ENCODE peak calls at places on chromosomes 7 and 10, in four cellular contexts. I is HepG2, F is K562, O is GM12878. N is an unnamed sample.

GRCh38 chr10:17923728-17924127 is 28.0 kb upstream of the SLC39A12 start:
- DNase-seq in I (no peak), F (no peak), O (no peak), N (no peak)

GRCh38 chr7:333399-333776 is 43.4 kb downstream of the FOXL3 start:
- DNase-seq in I (peak; percentile 63), F (no peak), O (no peak), N (no peak)

GRCh38 chr7:2296830-2297229 is 17.4 kb downstream of the SNX8 start:
- DNase-seq in I (no peak), F (no peak), O (no peak), N (no peak)

GRCh38 chr10:25061711-25062455 is 45.5 kb downstream of the THNSL1 start:
- DNase-seq in I (no peak), F (peak; percentile 30), O (no peak), N (no peak)

GRCh38 chr7:16795624-16796023 is 9.2 kb downstream of the AGR2 start:
- DNase-seq in I (no peak), F (no peak), O (no peak), N (no peak)

GRCh38 chr7:27147211-27148030 is at the start of gene HOXA6:
- DNase-seq in I (no peak), F (no peak), O (no peak), N (peak; percentile 38)

GRCh38 chr10:95388539-95388938 is 97.7 kb upstream of the PDLIM1 start:
- DNase-seq in I (peak; percentile 91), F (no peak), O (no peak), N (no peak)

GRCh38 chr7:55255501-55256445 is 109.4 kb upstream of the LANCL2 start:
- DNase-seq in I (peak; percentile 61), F (peak; percentile 77), O (peak; percentile 20), N (peak; percentile 81)

GRCh38 chr7:131555565-131556054 is 818 bp downstream of the PODXL start:
- DNase-seq in I (no peak), F (no peak), O (no peak), N (no peak)

GRCh38 chr7:142077762-142078161 is 33.8 kb upstream of the MGAM2 start:
- DNase-seq in I (no peak), F (no peak), O (no peak), N (no peak)

GRCh38 chr10:124697837-124698559 is 46.2 kb downstream of the FAM53B start:
- DNase-seq in I (no peak), F (no peak), O (no peak), N (no peak)

GRCh38 chr10:121900443-121901174 is 27.2 kb downstream of the ATE1 start:
- DNase-seq in I (peak; percentile 62), F (peak; percentile 38), O (no peak), N (no peak)

GRCh38 chr10:22648547-22648961 is 65.8 kb downstream of the PIP4K2A start:
- DNase-seq in I (no peak), F (no peak), O (peak; percentile 75), N (no peak)

GRCh38 chr7:22935269-22935668 is 78.7 kb downstream of the HYCC1 start:
- DNase-seq in I (no peak), F (no peak), O (no peak), N (no peak)

GRCh38 chr7:75056476-75056875 is 17.1 kb downstream of the RCC1L start:
- DNase-seq in I (no peak), F (no peak), O (no peak), N (no peak)

GRCh38 chr7:105046414-105046813 is 32.4 kb downstream of the KMT2E start:
- DNase-seq in I (no peak), F (no peak), O (no peak), N (no peak)

GRCh38 chr10:112712536-112712935 is 237.5 kb upstream of the TCF7L2 start:
- DNase-seq in I (no peak), F (no peak), O (no peak), N (no peak)

GRCh38 chr10:10993785-10994184 is 23.9 kb upstream of the CELF2 start:
- DNase-seq in I (no peak), F (no peak), O (no peak), N (no peak)

GRCh38 chr10:5900247-5900646 is 10.2 kb downstream of the FBH1 start:
- DNase-seq in I (no peak), F (no peak), O (no peak), N (no peak)

GRCh38 chr7:64951250-64951848 is 39.5 kb downstream of the ZNF117 start:
- DNase-seq in I (peak; percentile 52), F (peak; percentile 40), O (peak; percentile 16), N (no peak)

GRCh38 chr7:111392294-111392693 is 170.0 kb downstream of the IMMP2L start:
- DNase-seq in I (no peak), F (no peak), O (no peak), N (no peak)

GRCh38 chr7:68770649-68771048 is 827.6 kb upstream of the AUTS2 start:
- DNase-seq in I (no peak), F (peak; percentile 19), O (no peak), N (no peak)

GRCh38 chr10:123045961-123046731 is 37.3 kb downstream of the ACADSB start:
- DNase-seq in I (no peak), F (no peak), O (no peak), N (no peak)

GRCh38 chr10:73556855-73557254 is 34.3 kb downstream of the USP54 start:
- DNase-seq in I (no peak), F (no peak), O (no peak), N (no peak)

GRCh38 chr7:154840086-154840485 is 162.8 kb downstream of the PAXIP1 start:
- DNase-seq in I (no peak), F (no peak), O (no peak), N (no peak)

GRCh38 chr10:114694062-114694461 is 36.0 kb upstream of the ABLIM1 start:
- DNase-seq in I (no peak), F (no peak), O (no peak), N (no peak)

GRCh38 chr7:70736715-70737460 is 395.1 kb upstream of the GALNT17 start:
- DNase-seq in I (no peak), F (no peak), O (no peak), N (no peak)

GRCh38 chr7:70735313-70735712 is 396.6 kb upstream of the GALNT17 start:
- DNase-seq in I (no peak), F (no peak), O (no peak), N (no peak)

GRCh38 chr7:70738486-70738885 is 393.5 kb upstream of the GALNT17 start:
- DNase-seq in I (no peak), F (no peak), O (no peak), N (no peak)

GRCh38 chr7:70739646-70740045 is 392.3 kb upstream of the GALNT17 start:
- DNase-seq in I (no peak), F (no peak), O (no peak), N (no peak)

DNA sequence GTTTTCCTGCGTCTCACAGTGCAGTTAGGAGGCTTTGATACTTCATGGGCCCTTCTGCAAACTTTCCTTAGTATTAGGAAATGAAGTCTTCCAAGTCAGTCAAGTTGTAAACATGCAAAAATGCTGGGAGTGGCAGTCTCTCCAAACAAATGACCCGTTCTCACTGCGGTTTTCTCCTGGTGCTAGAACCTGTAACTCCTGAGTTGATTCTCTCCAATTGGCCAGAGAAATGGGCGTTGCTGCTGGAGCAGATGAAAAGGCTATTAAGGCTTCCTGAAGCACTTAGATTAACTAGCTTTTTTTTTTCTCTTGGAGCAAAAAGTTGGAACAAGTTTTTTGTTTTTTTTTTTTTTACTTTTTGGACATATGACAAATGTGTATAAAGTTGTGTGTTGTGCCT is 393.9 kb upstream of the GALNT17 start:
- DNase-seq in I (no peak), F (no peak), O (no peak), N (no peak)
- TF ChIP-seq USF2 in I (no peak), F (no peak), O (no peak), N (no peak)

DNA sequence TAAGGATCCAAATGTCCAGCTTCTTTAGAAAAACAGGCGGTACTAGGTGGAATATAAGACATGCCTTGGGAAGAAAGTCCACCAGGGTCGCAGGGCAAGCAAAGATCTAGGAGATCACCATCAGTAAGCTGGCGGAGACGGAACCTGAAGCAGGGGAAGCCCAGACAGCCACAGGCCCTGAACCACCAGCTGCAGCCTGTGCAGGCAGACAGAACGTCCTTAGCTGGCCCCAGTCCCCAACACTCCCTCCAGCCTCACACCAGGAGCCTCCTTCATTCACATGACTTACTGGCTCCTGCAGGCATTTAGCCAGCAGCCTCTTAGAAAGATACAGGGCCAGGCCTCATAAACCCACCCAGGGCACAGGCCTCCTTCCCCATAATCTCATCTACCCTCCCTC is 17.4 kb downstream of the RGS10 start:
- DNase-seq in I (no peak), F (no peak), O (no peak), N (no peak)
- TF ChIP-seq ATF3 in I (no peak), F (no peak), O (no peak), N (no peak)

GRCh38 chr7:80581472-80581871 is 57.0 kb upstream of the CD36 start:
- DNase-seq in I (no peak), F (no peak), O (no peak), N (no peak)
- TF ChIP-seq NR2C2 in I (no peak), F (no peak), O (no peak), N (no peak)

DNA sequence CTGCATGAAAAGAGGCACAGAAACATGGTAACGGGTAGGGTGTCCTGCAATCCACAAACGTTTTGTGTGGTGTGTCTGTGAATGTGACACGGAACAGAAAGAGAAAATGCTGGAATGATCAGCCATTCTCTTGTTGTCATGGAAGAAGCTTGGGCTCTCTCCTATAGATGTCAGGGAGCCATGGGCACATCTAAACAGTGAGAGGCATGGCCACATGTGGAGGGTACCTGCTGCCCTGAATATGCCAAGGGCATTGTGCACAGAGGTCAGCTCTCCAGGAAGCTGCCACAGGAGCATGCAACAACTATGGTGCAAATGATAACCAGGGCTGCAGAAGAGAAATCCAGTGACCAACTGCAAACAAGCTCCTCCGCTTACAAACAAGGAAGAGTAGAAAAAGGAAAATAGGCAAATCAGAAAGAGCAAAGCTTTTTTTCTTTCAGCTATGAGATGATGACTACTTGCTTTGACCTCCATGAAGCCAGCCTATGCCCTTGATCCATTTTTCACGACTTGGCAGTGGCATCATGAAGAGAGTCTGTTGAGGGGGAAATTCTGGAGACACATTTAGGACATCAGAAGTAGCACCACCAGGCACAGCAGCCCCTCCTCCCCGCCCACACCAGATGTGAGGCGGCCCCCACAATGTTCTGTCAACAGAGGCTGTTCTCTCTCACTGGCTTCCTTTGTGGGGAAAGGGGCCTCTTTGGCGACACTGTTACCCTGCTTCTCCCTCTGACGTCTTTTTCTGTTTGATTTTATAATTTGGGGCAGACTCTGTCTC is 4.8 kb upstream of the PDE1C start:
- DNase-seq in I (no peak), F (no peak), O (no peak), N (no peak)
- TF ChIP-seq USF2 in I (no peak), F (no peak), O (no peak), N (no peak)

GRCh38 chr7:86407291-86407690 is 236.4 kb upstream of the GRM3 start:
- DNase-seq in I (no peak), F (no peak), O (no peak), N (no peak)
- TF ChIP-seq ATF3 in I (no peak), F (no peak), O (no peak), N (no peak)

GRCh38 chr10:34156781-34157425 is 658.2 kb downstream of the PARD3 start:
- DNase-seq in I (no peak), F (no peak), O (no peak), N (no peak)
- TF ChIP-seq NR2C2 in I (no peak), F (no peak), O (no peak), N (no peak)